ENCODE peak calls at places on chromosomes 2 and 18, in seven cellular contexts. E, T, B, S, A, P and V are unnamed samples.

GRCh38 chr2:197092431-197092830 is 165.9 kb upstream of the PGAP1 start:
- DNase-seq in E (no peak), T (no peak), B (peak; percentile 46), S (no peak), A (no peak), P (no peak), V (no peak)

GRCh38 chr18:32378705-32379104 is 92.0 kb downstream of the GAREM1 start:
- DNase-seq in E (no peak), T (no peak), B (no peak), S (no peak), A (peak; percentile 66), P (no peak), V (no peak)

GRCh38 chr2:66270247-66270646 is 164.7 kb upstream of the MEIS1 start:
- DNase-seq in E (no peak), T (no peak), B (no peak), S (no peak), A (no peak), P (no peak), V (no peak)

GRCh38 chr18:500556-501405 is at the start of gene COLEC12:
- DNase-seq in E (no peak), T (peak; percentile 42), B (peak; percentile 69), S (peak; percentile 58), A (no peak), P (no peak), V (no peak)

GRCh38 chr2:53202063-53202462 is 565.5 kb upstream of the CHAC2 start:
- DNase-seq in E (peak; percentile 54), T (no peak), B (no peak), S (no peak), A (peak; percentile 25), P (no peak), V (no peak)

GRCh38 chr2:166373951-166374350 is 1.8 kb downstream of the SCN9A start:
- DNase-seq in E (no peak), T (peak; percentile 71), B (peak; percentile 50), S (no peak), A (peak; percentile 80), P (no peak), V (no peak)

GRCh38 chr2:101231253-101231652 is 21.4 kb upstream of the CNOT11 start:
- DNase-seq in E (no peak), T (no peak), B (no peak), S (no peak), A (no peak), P (no peak), V (no peak)

GRCh38 chr2:237601453-237602116 is 11.1 kb upstream of the RAB17 start:
- DNase-seq in E (no peak), T (no peak), B (no peak), S (no peak), A (peak; percentile 85), P (no peak), V (no peak)

GRCh38 chr2:155266579-155266978 is 568.1 kb downstream of the KCNJ3 start:
- DNase-seq in E (no peak), T (no peak), B (no peak), S (no peak), A (no peak), P (no peak), V (peak; percentile 16)

GRCh38 chr2:70659551-70659950 is 105.9 kb upstream of the TGFA start:
- DNase-seq in E (no peak), T (no peak), B (no peak), S (peak; percentile 32), A (no peak), P (no peak), V (no peak)

GRCh38 chr2:163657257-163657656 is 78.6 kb downstream of the FIGN start:
- DNase-seq in E (no peak), T (no peak), B (no peak), S (no peak), A (no peak), P (no peak), V (no peak)

GRCh38 chr2:141555876-141556470 is 574.8 kb downstream of the LRP1B start:
- DNase-seq in E (no peak), T (no peak), B (no peak), S (no peak), A (no peak), P (no peak), V (no peak)

GRCh38 chr18:74012954-74013630 is 134.5 kb downstream of the FBXO15 start:
- DNase-seq in E (no peak), T (no peak), B (no peak), S (no peak), A (no peak), P (no peak), V (no peak)

GRCh38 chr18:48662021-48662661 is 123.3 kb downstream of the CTIF start:
- DNase-seq in E (no peak), T (no peak), B (no peak), S (no peak), A (peak; percentile 70), P (no peak), V (peak; percentile 46)

GRCh38 chr2:61582191-61582590 is 44.0 kb upstream of the XPO1 start:
- DNase-seq in E (no peak), T (no peak), B (no peak), S (no peak), A (no peak), P (no peak), V (no peak)

GRCh38 chr2:20170646-20171250 is 54.2 kb downstream of the SDC1 start:
- DNase-seq in E (no peak), T (no peak), B (no peak), S (no peak), A (no peak), P (no peak), V (no peak)

GRCh38 chr2:61948661-61949457 is 43.4 kb downstream of the COMMD1 start:
- DNase-seq in E (no peak), T (no peak), B (no peak), S (peak; percentile 28), A (no peak), P (no peak), V (no peak)

GRCh38 chr18:56152547-56152946 is 485.8 kb downstream of the TXNL1 start:
- DNase-seq in E (no peak), T (no peak), B (no peak), S (no peak), A (no peak), P (no peak), V (no peak)

GRCh38 chr2:100606740-100607343 is 44.0 kb downstream of the PDCL3 start:
- DNase-seq in E (peak; percentile 41), T (peak; percentile 52), B (peak; percentile 64), S (peak; percentile 75), A (peak; percentile 52), P (no peak), V (peak; percentile 70)

GRCh38 chr2:16203069-16203468 is 262.7 kb downstream of the MYCN start:
- DNase-seq in E (no peak), T (no peak), B (no peak), S (no peak), A (no peak), P (no peak), V (no peak)

GRCh38 chr2:42698940-42699339 is 65.0 kb downstream of the OXER1 start:
- DNase-seq in E (no peak), T (no peak), B (peak; percentile 43), S (no peak), A (no peak), P (no peak), V (no peak)

GRCh38 chr2:204670756-204671155 is 125.5 kb downstream of the PARD3B start:
- DNase-seq in E (no peak), T (no peak), B (no peak), S (no peak), A (no peak), P (no peak), V (no peak)

GRCh38 chr2:199659207-199659606 is 191.8 kb downstream of the FTCDNL1 start:
- DNase-seq in E (no peak), T (peak; percentile 62), B (peak; percentile 60), S (peak; percentile 85), A (no peak), P (no peak), V (no peak)

GRCh38 chr2:102236132-102236531 is 49.3 kb downstream of the IL1RL2 start:
- DNase-seq in E (no peak), T (no peak), B (no peak), S (no peak), A (no peak), P (no peak), V (no peak)

GRCh38 chr2:64213607-64214275 is 69.5 kb upstream of the PELI1 start:
- DNase-seq in E (no peak), T (no peak), B (no peak), S (no peak), A (no peak), P (peak; percentile 71), V (no peak)

GRCh38 chr2:926896-927295 is 23.8 kb upstream of the SNTG2 start:
- DNase-seq in E (no peak), T (no peak), B (no peak), S (no peak), A (no peak), P (no peak), V (no peak)

GRCh38 chr2:108215794-108216211 is 24.0 kb upstream of the SULT1C3 start:
- DNase-seq in E (peak; percentile 35), T (no peak), B (no peak), S (no peak), A (peak; percentile 55), P (no peak), V (peak; percentile 78)
- TF ChIP-seq JUND in E (no peak), T (no peak), B (no peak), S (no peak), A (no peak), P (no peak), V (no peak)

DNA sequence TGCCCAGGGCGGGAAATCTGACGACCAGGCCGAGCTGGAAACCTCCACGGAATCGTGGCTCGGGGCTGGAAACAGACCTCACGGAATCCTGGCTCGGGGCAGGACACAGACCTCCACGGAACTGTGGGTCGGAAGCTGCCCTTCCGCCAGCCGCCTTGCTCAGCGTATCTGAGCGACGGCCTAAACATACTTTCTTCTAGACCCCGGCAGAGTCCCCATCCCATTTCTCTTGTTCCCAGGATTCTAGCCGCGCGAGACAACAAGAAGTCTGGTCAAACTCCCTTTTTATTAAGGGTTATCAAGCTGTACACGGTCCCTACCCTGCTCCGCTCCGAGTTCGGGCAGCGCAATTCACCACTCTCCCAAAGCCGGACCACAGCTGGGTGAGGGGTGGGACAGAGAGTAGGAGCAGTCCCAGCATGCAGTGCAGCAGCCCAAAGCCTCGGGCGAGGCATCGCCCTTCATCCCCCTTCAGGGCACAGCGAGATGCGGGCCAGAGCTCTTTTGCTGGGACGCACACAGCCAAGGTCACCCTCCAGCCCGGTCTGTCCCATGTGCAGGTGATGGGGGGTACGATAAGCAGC is 447 bp upstream of the ABCB6 start:
- DNase-seq in E (no peak), T (peak; percentile 16), B (no peak), S (peak; percentile 77), A (no peak), P (no peak), V (no peak)
- TF ChIP-seq JUND in E (no peak), T (no peak), B (no peak), S (no peak), A (no peak), P (no peak), V (no peak)

GRCh38 chr18:12625242-12625641 is 32.7 kb downstream of the SPIRE1 start:
- DNase-seq in E (no peak), T (no peak), B (no peak), S (no peak), A (no peak), P (no peak), V (no peak)
- TF ChIP-seq JUND in E (no peak), T (no peak), B (no peak), S (no peak), A (no peak), P (no peak), V (no peak)

GRCh38 chr2:123747316-123747715 is 277.8 kb upstream of the CNTNAP5 start:
- DNase-seq in E (no peak), T (no peak), B (no peak), S (no peak), A (no peak), P (no peak), V (no peak)
- TF ChIP-seq JUND in E (no peak), T (no peak), B (no peak), S (no peak), A (no peak), P (no peak), V (no peak)

GRCh38 chr2:143334837-143335236 is 205.6 kb downstream of the ARHGAP15 start:
- DNase-seq in E (no peak), T (no peak), B (no peak), S (no peak), A (no peak), P (no peak), V (no peak)
- TF ChIP-seq JUND in E (no peak), T (no peak), B (no peak), S (no peak), A (no peak), P (no peak), V (peak; percentile 75)